ENCODE peak calls at places on chromosomes 13 and 19, in nine cellular contexts. X, F, Z, V, H, P, L, J and I are unnamed samples.

GRCh38 chr13:101942038-101942437 is 459.8 kb downstream of the FGF14 start:
- DNase-seq in X (peak; percentile 27), F (peak; percentile 36), Z (no peak), V (no peak), H (peak; percentile 16), P (no peak), L (no peak), J (peak; percentile 23), I (peak; percentile 64)

GRCh38 chr13:113182046-113182445 is 23.6 kb downstream of the PROZ start:
- DNase-seq in X (no peak), F (no peak), Z (no peak), V (no peak), H (no peak), P (no peak), L (no peak), J (no peak), I (no peak)

GRCh38 chr19:55647732-55648656 is at the start of gene CCDC106:
- DNase-seq in X (peak; percentile 30), F (peak; percentile 60), Z (peak; percentile 80), V (no peak), H (peak; percentile 68), P (no peak), L (peak; percentile 43), J (peak; percentile 63), I (peak; percentile 90)

GRCh38 chr13:38405216-38405615 is 55.6 kb downstream of the UFM1 start:
- DNase-seq in X (no peak), F (no peak), Z (no peak), V (no peak), H (no peak), P (no peak), L (no peak), J (no peak), I (no peak)

GRCh38 chr19:1170938-1171754 is 2.9 kb downstream of the SBNO2 start:
- DNase-seq in X (no peak), F (no peak), Z (peak; percentile 37), V (no peak), H (no peak), P (no peak), L (no peak), J (no peak), I (peak; percentile 40)

GRCh38 chr13:52085416-52085815 is 43.5 kb downstream of the NEK5 start:
- DNase-seq in X (no peak), F (no peak), Z (no peak), V (no peak), H (peak; percentile 86), P (no peak), L (no peak), J (no peak), I (no peak)

GRCh38 chr19:21698215-21698614 is 69.2 kb downstream of the ZNF100 start:
- DNase-seq in X (no peak), F (no peak), Z (no peak), V (no peak), H (peak; percentile 1), P (no peak), L (no peak), J (peak; percentile 25), I (peak; percentile 17)

GRCh38 chr13:34901577-34901976 is 40.5 kb upstream of the NBEA start:
- DNase-seq in X (no peak), F (no peak), Z (no peak), V (no peak), H (no peak), P (no peak), L (no peak), J (no peak), I (no peak)

GRCh38 chr19:16005925-16006324 is 57.1 kb downstream of the OR10H4 start:
- DNase-seq in X (no peak), F (no peak), Z (no peak), V (no peak), H (no peak), P (no peak), L (no peak), J (no peak), I (no peak)

GRCh38 chr19:17865364-17866311 is 5.9 kb downstream of the RPL18A start:
- DNase-seq in X (no peak), F (no peak), Z (no peak), V (no peak), H (no peak), P (peak; percentile 57), L (no peak), J (peak; percentile 85), I (no peak)

GRCh38 chr13:110308377-110309158 is 1.5 kb downstream of the COL4A2 start:
- DNase-seq in X (no peak), F (no peak), Z (no peak), V (peak; percentile 51), H (no peak), P (no peak), L (no peak), J (peak; percentile 69), I (peak; percentile 84)
- H3K27me3 ChIP-seq in X (no peaks in the 10 kb centered on the region), F (no peaks in the 10 kb centered on the region), Z (no peaks in the 10 kb centered on the region), V (peaks cover 14% of the 10 kb centered on the region), H (no peaks in the 10 kb centered on the region), P (peaks cover 24% of the 10 kb centered on the region), L (no peaks in the 10 kb centered on the region), J (peaks cover 28% of the 10 kb centered on the region), I (no peaks in the 10 kb centered on the region)

GRCh38 chr13:32666990-32667571 is 80.8 kb downstream of the PDS5B start:
- DNase-seq in X (no peak), F (no peak), Z (no peak), V (no peak), H (no peak), P (no peak), L (no peak), J (no peak), I (no peak)
- H3K27me3 ChIP-seq in X (no peaks in the 10 kb centered on the region), F (no peaks in the 10 kb centered on the region), Z (no peaks in the 10 kb centered on the region), V (no peaks in the 10 kb centered on the region), H (no peaks in the 10 kb centered on the region), P (no peaks in the 10 kb centered on the region), L (no peaks in the 10 kb centered on the region), J (no peaks in the 10 kb centered on the region), I (no peaks in the 10 kb centered on the region)

DNA sequence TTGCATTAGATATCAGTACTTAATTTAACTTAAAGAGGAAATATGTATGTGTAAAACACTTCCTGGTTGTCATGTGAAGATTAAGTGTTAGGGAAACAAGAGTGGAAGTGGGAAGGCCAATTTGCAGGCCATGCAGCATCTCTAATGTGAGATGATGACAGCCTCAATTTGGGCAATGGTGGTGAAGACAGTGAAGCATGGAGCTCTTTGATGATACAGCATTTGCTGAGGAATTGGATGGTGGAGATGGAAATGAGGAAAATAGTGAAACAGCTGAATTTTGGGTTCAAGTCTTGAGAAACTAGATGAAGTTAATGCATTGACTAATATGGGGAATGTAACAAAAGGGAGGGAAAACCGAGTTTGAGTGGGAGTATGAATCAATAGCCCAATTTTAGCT is 231.7 kb upstream of the MIR17HG start:
- DNase-seq in X (no peak), F (no peak), Z (no peak), V (no peak), H (no peak), P (no peak), L (no peak), J (no peak), I (no peak)
- H3K27me3 ChIP-seq in X (no peaks in the 10 kb centered on the region), F (no peaks in the 10 kb centered on the region), Z (no peaks in the 10 kb centered on the region), V (no peaks in the 10 kb centered on the region), H (no peaks in the 10 kb centered on the region), P (peaks cover 15% of the 10 kb centered on the region), L (no peaks in the 10 kb centered on the region), J (no peaks in the 10 kb centered on the region), I (no peaks in the 10 kb centered on the region)

GRCh38 chr13:111344471-111345191 is 24.2 kb downstream of the TEX29 start:
- DNase-seq in X (no peak), F (no peak), Z (no peak), V (no peak), H (peak; percentile 92), P (no peak), L (no peak), J (no peak), I (peak; percentile 91)
- H3K27me3 ChIP-seq in X (no peaks in the 10 kb centered on the region), F (no peaks in the 10 kb centered on the region), Z (no peaks in the 10 kb centered on the region), V (no peaks in the 10 kb centered on the region), H (no peaks in the 10 kb centered on the region), P (no peaks in the 10 kb centered on the region), L (no peaks in the 10 kb centered on the region), J (no peaks in the 10 kb centered on the region), I (no peaks in the 10 kb centered on the region)